ENCODE peak calls at places on chromosome 16, in six cellular contexts. One of them, this sample, is unnamed.

GRCh38 chr16:70470927-70471341 is 16.5 kb downstream of the FCSK start:
- DNase-seq in right lobe of liver: peak; percentile 80
- DNase-seq in IMR-90: peak; percentile 10
- DNase-seq in Peyer's patch: no peak
- DNase-seq in heart left ventricle: peak; percentile 56
- DNase-seq in A549: peak; percentile 65
- DNase-seq in this sample: no peak

GRCh38 chr16:48366165-48367093 is 18.8 kb downstream of the SIAH1 start:
- DNase-seq in right lobe of liver: no peak
- DNase-seq in IMR-90: peak; percentile 90
- DNase-seq in Peyer's patch: peak; percentile 70
- DNase-seq in heart left ventricle: no peak
- DNase-seq in A549: peak; percentile 88
- DNase-seq in this sample: no peak

GRCh38 chr16:67988675-67989074 is 8.4 kb upstream of the DPEP3 start:
- DNase-seq in right lobe of liver: no peak
- DNase-seq in IMR-90: no peak
- DNase-seq in Peyer's patch: no peak
- DNase-seq in heart left ventricle: no peak
- DNase-seq in A549: no peak
- DNase-seq in this sample: no peak

GRCh38 chr16:26598061-26598460 is 468.7 kb upstream of the C16orf82 start:
- DNase-seq in right lobe of liver: no peak
- DNase-seq in IMR-90: no peak
- DNase-seq in Peyer's patch: no peak
- DNase-seq in heart left ventricle: no peak
- DNase-seq in A549: no peak
- DNase-seq in this sample: no peak

GRCh38 chr16:71986131-71986530 is 14.1 kb downstream of the PKD1L3 start:
- DNase-seq in right lobe of liver: no peak
- DNase-seq in IMR-90: no peak
- DNase-seq in Peyer's patch: no peak
- DNase-seq in heart left ventricle: no peak
- DNase-seq in A549: no peak
- DNase-seq in this sample: no peak

GRCh38 chr16:24975428-24975889 is 39.7 kb downstream of the ARHGAP17 start:
- DNase-seq in right lobe of liver: no peak
- DNase-seq in IMR-90: peak; percentile 66
- DNase-seq in Peyer's patch: no peak
- DNase-seq in heart left ventricle: no peak
- DNase-seq in A549: peak; percentile 19
- DNase-seq in this sample: no peak

GRCh38 chr16:49632111-49632797 is 223.7 kb downstream of the ZNF423 start:
- DNase-seq in right lobe of liver: no peak
- DNase-seq in IMR-90: no peak
- DNase-seq in Peyer's patch: no peak
- DNase-seq in heart left ventricle: no peak
- DNase-seq in A549: no peak
- DNase-seq in this sample: no peak

GRCh38 chr16:745739-746138 is 4.9 kb upstream of the CIAO3 start:
- DNase-seq in right lobe of liver: no peak
- DNase-seq in IMR-90: no peak
- DNase-seq in Peyer's patch: no peak
- DNase-seq in heart left ventricle: no peak
- DNase-seq in A549: no peak
- DNase-seq in this sample: peak; percentile 78

GRCh38 chr16:56195151-56195550 is 3.9 kb downstream of the GNAO1 start:
- DNase-seq in right lobe of liver: no peak
- DNase-seq in IMR-90: no peak
- DNase-seq in Peyer's patch: no peak
- DNase-seq in heart left ventricle: no peak
- DNase-seq in A549: no peak
- DNase-seq in this sample: no peak

GRCh38 chr16:83652898-83653297 is 154.9 kb upstream of the HSBP1 start:
- DNase-seq in right lobe of liver: no peak
- DNase-seq in IMR-90: no peak
- DNase-seq in Peyer's patch: no peak
- DNase-seq in heart left ventricle: no peak
- DNase-seq in A549: no peak
- DNase-seq in this sample: no peak

GRCh38 chr16:83648347-83648746 is 159.4 kb upstream of the HSBP1 start:
- DNase-seq in right lobe of liver: no peak
- DNase-seq in IMR-90: no peak
- DNase-seq in Peyer's patch: no peak
- DNase-seq in heart left ventricle: no peak
- DNase-seq in A549: no peak
- DNase-seq in this sample: no peak

GRCh38 chr16:83653785-83654184 is 154.0 kb upstream of the HSBP1 start:
- DNase-seq in right lobe of liver: no peak
- DNase-seq in IMR-90: peak; percentile 38
- DNase-seq in Peyer's patch: no peak
- DNase-seq in heart left ventricle: no peak
- DNase-seq in A549: no peak
- DNase-seq in this sample: no peak

GRCh38 chr16:83651871-83652270 is 155.9 kb upstream of the HSBP1 start:
- DNase-seq in right lobe of liver: no peak
- DNase-seq in IMR-90: no peak
- DNase-seq in Peyer's patch: no peak
- DNase-seq in heart left ventricle: no peak
- DNase-seq in A549: no peak
- DNase-seq in this sample: no peak
- TF ChIP-seq POLR2A in right lobe of liver: no peak
- TF ChIP-seq POLR2A in IMR-90: no peak
- TF ChIP-seq POLR2A in Peyer's patch: no peak
- TF ChIP-seq POLR2A in heart left ventricle: no peak
- TF ChIP-seq POLR2A in A549: no peak
- TF ChIP-seq POLR2A in this sample: no peak

DNA sequence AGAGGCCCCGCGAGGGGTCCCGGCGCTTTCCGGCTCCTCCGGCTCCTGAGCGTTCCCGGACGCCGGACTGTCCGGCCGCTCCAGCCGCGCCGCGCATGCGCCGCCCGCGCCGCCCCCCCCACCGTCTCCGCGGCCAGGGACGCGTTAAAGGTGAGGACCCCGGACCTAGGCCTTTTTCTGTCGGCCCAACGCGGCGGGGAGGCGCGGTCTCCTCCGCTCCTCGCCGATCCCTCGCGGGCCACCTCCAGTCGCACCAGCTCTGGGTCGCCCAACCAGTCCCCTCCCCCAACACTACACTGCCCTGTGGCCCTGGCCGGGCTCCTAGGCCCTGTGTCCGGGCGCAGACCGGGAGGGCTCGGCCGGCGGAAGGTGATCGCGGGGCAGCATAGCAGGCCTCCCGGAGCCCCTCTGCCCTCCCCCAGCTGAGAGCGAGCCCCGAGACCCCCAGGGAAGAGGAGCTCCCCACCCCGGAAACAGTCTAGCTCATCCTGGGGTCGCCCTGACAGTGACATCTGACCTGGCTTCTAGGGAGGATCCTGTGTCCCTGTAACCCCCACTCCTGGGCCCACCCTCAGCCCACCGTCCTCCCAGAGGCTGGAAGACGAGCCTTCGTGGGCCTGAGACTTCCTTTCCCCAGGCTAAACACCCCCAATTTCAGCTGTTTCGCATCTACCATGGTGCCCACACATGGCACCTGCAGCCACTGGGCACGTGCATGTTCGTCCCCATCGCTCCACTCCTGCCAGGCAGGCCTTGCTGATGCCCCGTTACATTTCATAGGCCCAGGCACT is 14.7 kb upstream of the BCAR1 start:
- DNase-seq in right lobe of liver: peak; percentile 82
- DNase-seq in IMR-90: peak; percentile 47
- DNase-seq in Peyer's patch: peak; percentile 81
- DNase-seq in heart left ventricle: peak; percentile 73
- DNase-seq in A549: peak; percentile 77
- DNase-seq in this sample: no peak
- H3K4me1 ChIP-seq in right lobe of liver: no peaks in the 10 kb centered on the region
- H3K4me1 ChIP-seq in IMR-90: peaks cover 42% of the 10 kb centered on the region
- H3K4me1 ChIP-seq in Peyer's patch: peaks cover 12% of the 10 kb centered on the region
- H3K4me1 ChIP-seq in heart left ventricle: peaks cover 27% of the 10 kb centered on the region
- H3K4me1 ChIP-seq in A549: peaks cover 58% of the 10 kb centered on the region
- H3K4me1 ChIP-seq in this sample: peaks cover 25% of the 10 kb centered on the region

GRCh38 chr16:30065112-30065942 is at the start of gene ALDOA:
- DNase-seq in right lobe of liver: peak; percentile 99
- DNase-seq in IMR-90: peak; percentile 98
- DNase-seq in Peyer's patch: peak; percentile 98
- DNase-seq in heart left ventricle: peak; percentile 99
- DNase-seq in A549: peak; percentile 98
- DNase-seq in this sample: peak; percentile 99

GRCh38 chr16:30063278-30063892 is 2.2 kb upstream of the ALDOA start:
- DNase-seq in right lobe of liver: no peak
- DNase-seq in IMR-90: no peak
- DNase-seq in Peyer's patch: no peak
- DNase-seq in heart left ventricle: no peak
- DNase-seq in A549: no peak
- DNase-seq in this sample: no peak

GRCh38 chr16:30065943-30066881 is 652 bp downstream of the ALDOA start:
- DNase-seq in right lobe of liver: peak; percentile 59
- DNase-seq in IMR-90: peak; percentile 70
- DNase-seq in Peyer's patch: peak; percentile 67
- DNase-seq in heart left ventricle: peak; percentile 74
- DNase-seq in A549: peak; percentile 43
- DNase-seq in this sample: no peak

GRCh38 chr16:30064746-30065111 is 831 bp upstream of the ALDOA start:
- DNase-seq in right lobe of liver: no peak
- DNase-seq in IMR-90: no peak
- DNase-seq in Peyer's patch: no peak
- DNase-seq in heart left ventricle: no peak
- DNase-seq in A549: no peak
- DNase-seq in this sample: no peak

DNA sequence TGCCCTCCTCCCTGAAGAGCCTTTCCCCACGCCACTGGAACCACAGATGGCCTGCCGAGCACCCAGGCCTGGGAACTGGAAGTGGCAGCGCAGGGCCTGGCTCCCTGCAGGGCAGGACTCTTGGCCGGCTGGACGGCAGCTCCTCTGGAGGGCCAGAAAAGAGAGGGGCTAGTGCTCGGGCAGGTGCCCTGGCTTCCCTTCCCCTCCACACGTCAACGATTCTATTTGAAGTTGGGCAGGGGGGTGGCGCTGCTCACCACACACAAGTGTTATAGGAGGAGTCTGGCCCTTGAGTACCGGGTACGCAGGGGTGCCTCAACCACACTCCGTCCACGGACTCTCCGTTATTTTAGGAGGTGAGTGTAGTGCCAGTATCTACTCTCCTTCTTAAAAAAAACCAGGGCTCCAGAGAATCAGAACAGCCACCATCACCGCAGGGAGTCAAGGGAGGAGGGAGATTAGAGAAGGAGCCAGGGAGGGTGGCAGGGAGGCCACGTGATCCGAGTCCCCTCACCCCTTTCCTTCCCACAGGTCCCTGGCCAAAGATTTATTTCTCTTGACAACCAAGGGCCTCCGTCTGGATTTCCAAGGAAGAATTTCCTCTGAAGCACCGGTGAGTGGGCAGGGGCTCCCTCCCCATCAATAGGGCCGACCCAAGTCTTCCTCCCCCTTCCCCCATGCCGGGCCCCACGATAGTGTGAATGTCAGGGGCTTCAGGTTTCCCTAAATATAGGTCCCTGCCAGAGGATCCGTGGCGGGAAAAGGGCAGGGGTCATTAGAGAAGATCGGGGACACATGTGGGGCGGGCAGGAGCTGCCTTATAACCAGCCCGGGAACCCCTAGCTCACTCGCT is 1.4 kb upstream of the ALDOA start:
- DNase-seq in right lobe of liver: peak; percentile 80
- DNase-seq in IMR-90: peak; percentile 37
- DNase-seq in Peyer's patch: peak; percentile 92
- DNase-seq in heart left ventricle: peak; percentile 91
- DNase-seq in A549: peak; percentile 79
- DNase-seq in this sample: peak; percentile 93
- TF ChIP-seq POLR2A in right lobe of liver: peak; percentile 54
- TF ChIP-seq POLR2A in IMR-90: no peak
- TF ChIP-seq POLR2A in Peyer's patch: no peak
- TF ChIP-seq POLR2A in heart left ventricle: no peak
- TF ChIP-seq POLR2A in A549: no peak
- TF ChIP-seq POLR2A in this sample: peak; percentile 15

GRCh38 chr16:17365591-17366298 is 105.0 kb downstream of the XYLT1 start:
- DNase-seq in right lobe of liver: no peak
- DNase-seq in IMR-90: no peak
- DNase-seq in Peyer's patch: no peak
- DNase-seq in heart left ventricle: no peak
- DNase-seq in A549: no peak
- DNase-seq in this sample: no peak
- H3K4me1 ChIP-seq in right lobe of liver: no peaks in the 10 kb centered on the region
- H3K4me1 ChIP-seq in IMR-90: peaks cover 12% of the 10 kb centered on the region
- H3K4me1 ChIP-seq in Peyer's patch: peaks cover 35% of the 10 kb centered on the region
- H3K4me1 ChIP-seq in heart left ventricle: no peaks in the 10 kb centered on the region
- H3K4me1 ChIP-seq in A549: no peaks in the 10 kb centered on the region
- H3K4me1 ChIP-seq in this sample: peaks cover 88% of the 10 kb centered on the region

GRCh38 chr16:65294154-65294553 is 172.3 kb upstream of the CDH11 start:
- DNase-seq in right lobe of liver: no peak
- DNase-seq in IMR-90: no peak
- DNase-seq in Peyer's patch: no peak
- DNase-seq in heart left ventricle: no peak
- DNase-seq in A549: no peak
- DNase-seq in this sample: no peak
- TF ChIP-seq POLR2A in right lobe of liver: no peak
- TF ChIP-seq POLR2A in IMR-90: no peak
- TF ChIP-seq POLR2A in Peyer's patch: no peak
- TF ChIP-seq POLR2A in heart left ventricle: no peak
- TF ChIP-seq POLR2A in A549: no peak
- TF ChIP-seq POLR2A in this sample: no peak

GRCh38 chr16:66366433-66367299 is at the start of gene CDH5:
- DNase-seq in right lobe of liver: peak; percentile 67
- DNase-seq in IMR-90: no peak
- DNase-seq in Peyer's patch: peak; percentile 50
- DNase-seq in heart left ventricle: peak; percentile 82
- DNase-seq in A549: no peak
- DNase-seq in this sample: peak; percentile 87

GRCh38 chr16:66365588-66365987 is 903 bp upstream of the CDH5 start:
- DNase-seq in right lobe of liver: no peak
- DNase-seq in IMR-90: peak; percentile 20
- DNase-seq in Peyer's patch: no peak
- DNase-seq in heart left ventricle: peak; percentile 75
- DNase-seq in A549: peak; percentile 42
- DNase-seq in this sample: no peak

GRCh38 chr16:66363196-66363777 is 3.2 kb upstream of the CDH5 start:
- DNase-seq in right lobe of liver: no peak
- DNase-seq in IMR-90: no peak
- DNase-seq in Peyer's patch: no peak
- DNase-seq in heart left ventricle: no peak
- DNase-seq in A549: no peak
- DNase-seq in this sample: no peak

GRCh38 chr16:66364117-66364958 is 2.2 kb upstream of the CDH5 start:
- DNase-seq in right lobe of liver: no peak
- DNase-seq in IMR-90: no peak
- DNase-seq in Peyer's patch: no peak
- DNase-seq in heart left ventricle: peak; percentile 82
- DNase-seq in A549: peak; percentile 50
- DNase-seq in this sample: no peak

GRCh38 chr16:66364959-66365306 is 1.6 kb upstream of the CDH5 start:
- DNase-seq in right lobe of liver: no peak
- DNase-seq in IMR-90: no peak
- DNase-seq in Peyer's patch: no peak
- DNase-seq in heart left ventricle: no peak
- DNase-seq in A549: no peak
- DNase-seq in this sample: no peak
- H3K4me1 ChIP-seq in right lobe of liver: no peaks in the 10 kb centered on the region
- H3K4me1 ChIP-seq in IMR-90: no peaks in the 10 kb centered on the region
- H3K4me1 ChIP-seq in Peyer's patch: no peaks in the 10 kb centered on the region
- H3K4me1 ChIP-seq in heart left ventricle: no peaks in the 10 kb centered on the region
- H3K4me1 ChIP-seq in A549: peaks cover 18% of the 10 kb centered on the region
- H3K4me1 ChIP-seq in this sample: peaks cover 80% of the 10 kb centered on the region

This sample was measured in spleen.